ENCODE peak calls at places on chromosomes 12 and 14, in five cellular contexts. X, T, S, Z and M are unnamed samples.

GRCh38 chr12:71476513-71476912 is 36.9 kb downstream of the LGR5 start:
- DNase-seq in T (no peak), S (no peak), X (no peak), Z (no peak), M (peak; percentile 22)

GRCh38 chr12:96073346-96074336 is 38.3 kb upstream of the LTA4H start:
- DNase-seq in T (no peak), Z (no peak), X (no peak), S (no peak), M (no peak)

GRCh38 chr14:35701531-35701930 is 107.6 kb downstream of the RALGAPA1 start:
- DNase-seq in X (no peak), S (no peak), Z (no peak), T (no peak), M (no peak)

GRCh38 chr14:23359167-23359626 is 5.8 kb downstream of the EFS start:
- DNase-seq in S (no peak), T (no peak), X (no peak), Z (no peak), M (no peak)

GRCh38 chr14:103801459-103801858 is 45.9 kb downstream of the PPP1R13B start:
- DNase-seq in Z (no peak), X (no peak), S (no peak), T (no peak), M (no peak)

GRCh38 chr14:88005978-88006851 is 1.3 kb downstream of the GPR65 start:
- DNase-seq in T (peak; percentile 65), Z (no peak), S (peak; percentile 30), X (no peak), M (no peak)

GRCh38 chr12:2667716-2668440 is 126.9 kb upstream of the FKBP4 start:
- DNase-seq in T (no peak), X (no peak), Z (peak; percentile 8), S (peak; percentile 3), M (no peak)

GRCh38 chr14:59483360-59483759 is 848 bp downstream of the L3HYPDH start:
- DNase-seq in Z (no peak), X (no peak), S (no peak), T (no peak), M (peak; percentile 35)

GRCh38 chr12:67085699-67086098 is 183.5 kb upstream of the CAND1 start:
- DNase-seq in Z (no peak), X (no peak), T (no peak), S (no peak), M (no peak)

GRCh38 chr12:113247123-113248045 is 26.1 kb downstream of the TPCN1 start:
- DNase-seq in X (peak; percentile 44), S (no peak), Z (no peak), T (peak; percentile 51), M (peak; percentile 48)

GRCh38 chr12:26833692-26834168 is 736 bp upstream of the ITPR2 start:
- DNase-seq in T (peak; percentile 80), Z (peak; percentile 80), S (peak; percentile 62), X (peak; percentile 60), M (peak; percentile 59)

GRCh38 chr14:96581902-96582640 is 79.9 kb downstream of the PAPOLA start:
- DNase-seq in T (no peak), X (no peak), S (no peak), Z (no peak), M (no peak)

GRCh38 chr12:122123051-122123760 is 44.6 kb downstream of the MLXIP start:
- DNase-seq in Z (no peak), X (no peak), S (peak; percentile 83), T (peak; percentile 75), M (peak; percentile 65)

GRCh38 chr12:123358035-123358434 is 6.6 kb downstream of the SBNO1 start:
- DNase-seq in S (no peak), T (no peak), X (no peak), Z (no peak), M (no peak)

GRCh38 chr12:31813305-31813704 is 84.5 kb upstream of the AMN1 start:
- DNase-seq in S (peak; percentile 19), X (no peak), Z (no peak), T (no peak), M (peak; percentile 23)

GRCh38 chr12:131403676-131404075 is 307.2 kb upstream of the SFSWAP start:
- DNase-seq in Z (no peak), T (no peak), S (no peak), X (no peak), M (no peak)

GRCh38 chr12:128840862-128841468 is 12.3 kb upstream of the GLT1D1 start:
- DNase-seq in X (no peak), T (no peak), S (no peak), Z (no peak), M (no peak)

GRCh38 chr12:89156862-89157262 is 195.4 kb downstream of the DUSP6 start:
- DNase-seq in S (no peak), X (no peak), Z (no peak), T (no peak), M (no peak)

GRCh38 chr12:101038289-101038871 is 171.7 kb downstream of the SLC5A8 start:
- DNase-seq in X (no peak), Z (no peak), T (no peak), S (no peak), M (no peak)

GRCh38 chr14:79417961-79418360 is 793.3 kb downstream of the DIO2 start:
- DNase-seq in T (no peak), Z (no peak), X (no peak), S (no peak), M (no peak)

GRCh38 chr14:50821471-50822464 is 9.2 kb downstream of the NIN start:
- DNase-seq in T (peak; percentile 55), S (peak; percentile 60), Z (peak; percentile 76), X (peak; percentile 48), M (no peak)

GRCh38 chr14:93549578-93549977 is 118.8 kb downstream of the UNC79 start:
- DNase-seq in S (no peak), X (no peak), Z (no peak), T (no peak), M (no peak)

GRCh38 chr12:49877066-49877465 is 26.6 kb downstream of the FAIM2 start:
- DNase-seq in T (no peak), X (no peak), Z (peak; percentile 32), S (no peak), M (no peak)

GRCh38 chr14:63616015-63616414 is 25.7 kb downstream of the WDR89 start:
- DNase-seq in X (no peak), T (no peak), S (no peak), Z (peak; percentile 77), M (no peak)

GRCh38 chr12:14843425-14843887 is at the start of gene ART4:
- DNase-seq in X (peak; percentile 85), T (peak; percentile 25), S (no peak), Z (no peak), M (no peak)

GRCh38 chr12:9707864-9708808 is 24.8 kb downstream of the CLECL1 start:
- DNase-seq in X (peak; percentile 44), Z (no peak), T (peak; percentile 60), S (peak; percentile 62), M (peak; percentile 26)

GRCh38 chr14:53695692-53696091 is 260.9 kb downstream of the BMP4 start:
- DNase-seq in S (no peak), T (no peak), X (no peak), Z (no peak), M (no peak)

GRCh38 chr12:94717112-94717511 is 66.8 kb upstream of the TMCC3 start:
- DNase-seq in S (no peak), Z (no peak), X (no peak), T (no peak), M (no peak)

GRCh38 chr12:19120795-19121194 is 8.7 kb upstream of the PLEKHA5 start:
- DNase-seq in T (no peak), X (no peak), Z (no peak), S (no peak), M (no peak)

GRCh38 chr12:88334271-88334670 is 192.2 kb downstream of the TMTC3 start:
- DNase-seq in X (no peak), Z (no peak), S (no peak), T (peak; percentile 47), M (peak; percentile 22)

GRCh38 chr12:56127485-56127887 is 581 bp upstream of the ESYT1 start:
- DNase-seq in Z (no peak), T (no peak), S (no peak), X (no peak), M (no peak)

GRCh38 chr12:56129210-56129691 is 1.2 kb downstream of the ESYT1 start:
- DNase-seq in T (peak; percentile 66), S (peak; percentile 81), X (peak; percentile 75), Z (peak; percentile 88), M (peak; percentile 74)

GRCh38 chr12:56128669-56129209 is 672 bp downstream of the ESYT1 start:
- DNase-seq in S (peak; percentile 36), T (no peak), Z (no peak), X (no peak), M (peak; percentile 22)

GRCh38 chr12:56127888-56128668 is at the start of gene ESYT1:
- DNase-seq in S (peak; percentile 99), X (peak; percentile 98), T (peak; percentile 100), Z (peak; percentile 97), M (peak; percentile 99)

DNA sequence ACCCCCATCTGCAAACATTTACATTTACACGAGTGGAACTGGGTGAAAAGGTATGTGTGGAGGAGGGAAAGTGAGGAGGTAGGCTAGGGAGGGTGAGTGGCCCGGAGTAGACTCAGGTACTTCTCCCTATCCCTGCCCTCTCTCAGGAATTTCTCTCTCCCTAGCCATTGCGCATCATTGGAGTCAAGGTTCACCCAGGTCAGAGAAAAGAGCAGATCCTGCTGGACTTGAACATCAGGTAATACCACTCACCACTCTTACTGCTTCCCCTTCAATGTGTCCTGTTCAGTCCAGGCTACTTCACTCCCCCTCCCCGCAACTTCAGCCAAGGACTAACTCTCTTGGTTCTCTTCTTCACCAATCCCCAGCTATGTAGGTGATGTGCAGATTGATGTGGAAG is 2.8 kb downstream of the ESYT1 start:
- DNase-seq in X (no peak), Z (no peak), S (no peak), T (no peak), M (no peak)
- H3K4me1 ChIP-seq in X (peaks cover 6% of the 10 kb centered on the region), Z (peaks cover 27% of the 10 kb centered on the region), S (peaks cover 33% of the 10 kb centered on the region), T (peaks cover 34% of the 10 kb centered on the region), M (peaks cover 14% of the 10 kb centered on the region)

DNA sequence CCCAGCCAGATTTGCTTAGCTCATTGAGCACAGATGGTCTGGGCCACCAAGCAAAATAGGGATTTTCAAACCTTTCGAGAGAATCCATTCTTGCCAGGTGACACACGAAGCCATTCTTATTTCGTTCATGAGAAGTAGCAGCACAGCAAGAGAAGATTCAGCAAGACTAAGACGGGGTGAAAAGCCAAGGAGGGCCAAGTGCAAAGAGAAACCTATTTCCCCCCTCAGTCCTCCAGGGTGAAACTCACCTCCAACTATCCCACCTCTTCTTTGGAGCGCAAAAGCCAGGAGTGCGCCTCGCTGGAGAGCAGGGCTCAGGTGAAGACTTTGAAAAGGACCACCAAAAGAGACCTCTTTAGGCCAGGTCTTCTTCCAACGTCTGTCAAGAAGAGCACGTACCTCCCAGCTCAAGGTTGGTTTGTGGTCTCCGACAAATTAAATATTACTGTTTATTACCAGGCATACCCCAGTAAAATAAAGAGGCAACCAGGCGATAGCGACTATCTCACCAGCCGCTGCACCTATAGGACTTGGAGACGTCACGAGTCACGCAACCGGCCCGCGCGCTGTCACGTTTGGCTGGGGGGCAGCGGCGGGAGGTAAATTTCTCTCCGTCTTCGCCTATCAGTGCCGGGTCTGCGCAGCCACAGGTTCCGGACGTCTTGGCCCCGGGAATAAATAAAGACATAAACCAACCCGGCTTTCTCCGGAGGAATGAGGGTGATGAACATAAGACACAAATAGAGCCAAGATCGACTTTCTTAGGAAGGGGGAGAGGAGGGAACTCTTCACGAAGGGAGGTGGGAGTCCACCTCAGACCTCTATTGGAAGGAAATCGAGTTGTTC is 1.8 kb upstream of the TBX5 start:
- DNase-seq in X (no peak), T (no peak), S (no peak), Z (no peak), M (no peak)
- H3K4me3 ChIP-seq in X (no peak overlapping the region), T (no peak overlapping the region), S (no peak overlapping the region), Z (peak overlapping the region; percentile 55), M (no peak overlapping the region)

GRCh38 chr12:109782322-109782695 is 50.9 kb downstream of the TRPV4 start:
- DNase-seq in Z (no peak), T (no peak), X (no peak), S (no peak), M (no peak)
- H3K4me1 ChIP-seq in Z (no peaks in the 10 kb centered on the region), T (no peaks in the 10 kb centered on the region), X (no peaks in the 10 kb centered on the region), S (no peaks in the 10 kb centered on the region), M (peaks cover 5% of the 10 kb centered on the region)

GRCh38 chr14:60645191-60645590 is 4.1 kb downstream of the SIX1 start:
- DNase-seq in X (no peak), T (no peak), S (no peak), Z (no peak), M (no peak)
- H3K4me3 ChIP-seq in X (no peak overlapping the region), T (no peak overlapping the region), S (no peak overlapping the region), Z (no peak overlapping the region), M (peak overlapping the region; percentile 81)